ENCODE peak calls at places on chromosomes 5 and 9, in four cellular contexts. W is AG10803, I is right atrium auricular region, L is fibroblast of lung. U is an unnamed sample.

GRCh38 chr5:1505506-1506241 is 18.1 kb downstream of the LPCAT1 start:
- DNase-seq in W (peak), I (no peak), L (no peak), U (no peak)

GRCh38 chr9:20378851-20379250 is 243.4 kb downstream of the MLLT3 start:
- DNase-seq in W (no peak), I (no peak), L (no peak), U (no peak)

GRCh38 chr5:118224546-118224945 is 763.8 kb downstream of the DTWD2 start:
- DNase-seq in W (peak), I (no peak), L (peak), U (no peak)

GRCh38 chr9:6646028-6646636 is 603 bp upstream of the GLDC start:
- DNase-seq in W (no peak), I (no peak), L (no peak), U (no peak)

GRCh38 chr5:123754167-123754840 is 242.3 kb downstream of the CSNK1G3 start:
- DNase-seq in W (peak), I (no peak), L (peak), U (no peak)

GRCh38 chr5:98349251-98349989 is 424.0 kb upstream of the RGMB start:
- DNase-seq in W (peak), I (no peak), L (peak), U (no peak)

GRCh38 chr9:14373319-14373632 is 59.3 kb upstream of the NFIB start:
- DNase-seq in W (peak), I (no peak), L (peak), U (no peak)

GRCh38 chr9:115882911-115883310 is 270.7 kb upstream of the PAPPA start:
- DNase-seq in W (peak), I (no peak), L (no peak), U (no peak)

GRCh38 chr9:113638504-113638903 is 175.0 kb downstream of the RGS3 start:
- DNase-seq in W (no peak), I (no peak), L (no peak), U (no peak)

GRCh38 chr5:149611327-149611726 is 30.0 kb downstream of the ARHGEF37 start:
- DNase-seq in W (peak), I (no peak), L (peak), U (no peak)

DNA sequence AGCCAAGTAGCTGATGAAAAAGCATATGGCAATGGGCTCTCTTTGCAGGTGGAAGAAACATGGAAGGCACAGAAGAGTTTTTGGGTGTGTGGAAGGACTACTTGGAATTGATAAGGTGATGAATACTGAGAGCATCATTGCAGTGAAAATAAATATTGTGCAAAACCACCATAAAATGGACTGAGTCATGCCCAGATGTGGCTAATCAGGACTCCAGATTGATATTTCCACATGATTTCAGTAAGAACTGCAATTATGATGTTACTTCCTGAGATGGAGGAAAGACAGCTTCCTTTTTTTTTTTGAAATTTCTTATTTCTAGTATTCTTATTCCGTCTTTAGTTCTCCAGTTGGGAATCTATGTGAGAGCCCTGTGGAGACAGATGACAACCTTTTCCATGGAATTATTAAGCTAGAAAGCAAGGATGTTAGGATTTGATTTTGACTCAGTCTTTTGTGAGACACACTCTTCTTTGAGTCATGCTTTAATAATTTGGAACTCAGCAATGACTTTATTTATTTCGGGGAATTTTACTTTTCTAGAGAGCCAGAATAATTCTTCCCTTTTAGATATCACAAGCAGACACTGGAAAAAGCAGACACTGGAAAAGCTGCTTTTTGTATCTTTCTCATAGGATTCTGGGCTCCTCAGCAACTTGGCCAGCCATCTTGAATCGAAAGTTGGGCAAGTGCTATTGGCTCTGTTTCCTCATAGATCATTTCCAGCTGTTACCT is 94.2 kb upstream of the VCAN start:
- DNase-seq in W (peak), I (no peak), L (peak), U (no peak)
- H3K4me3 ChIP-seq in W (no peak), I (no peak), L (no peak), U (no peak)

DNA sequence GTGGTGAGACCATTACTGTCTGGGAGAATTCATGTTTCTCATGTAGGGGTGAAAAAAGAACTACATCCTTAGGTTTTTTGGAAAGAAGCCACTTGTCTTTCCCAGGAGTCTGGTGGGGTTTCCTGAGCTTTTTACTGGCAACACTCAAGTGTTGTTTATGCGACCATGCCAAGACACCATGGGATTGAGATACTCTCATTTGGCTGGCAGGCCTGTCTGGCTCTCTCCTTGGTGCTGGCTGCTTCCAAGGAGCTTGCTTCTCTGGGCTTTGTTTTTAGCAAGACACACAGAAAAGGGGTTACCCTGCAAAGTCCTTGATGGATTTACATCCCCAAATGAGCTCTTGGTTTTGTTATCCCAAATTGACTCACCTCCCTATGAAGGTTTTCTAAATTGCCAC is 80.9 kb upstream of the ISL1 start:
- DNase-seq in W (no peak), I (no peak), L (no peak), U (no peak)
- TF ChIP-seq CTCF in W (no peak), I (no peak), L (no peak), U (no peak)

GRCh38 chr9:546235-546634 is 295.3 kb upstream of the DMRT1 start:
- DNase-seq in W (no peak), I (no peak), L (no peak), U (no peak)
- H3K4me3 ChIP-seq in W (no peak), I (no peak), L (no peak), U (no peak)

GRCh38 chr9:109707355-109707754 is 72.6 kb upstream of the PALM2AKAP2 start:
- DNase-seq in W (no peak), I (no peak), L (no peak), U (no peak)

GRCh38 chr9:109704546-109704945 is 75.5 kb upstream of the PALM2AKAP2 start:
- DNase-seq in W (no peak), I (no peak), L (no peak), U (no peak)

GRCh38 chr9:109708507-109708945 is 71.5 kb upstream of the PALM2AKAP2 start:
- DNase-seq in W (peak), I (no peak), L (peak), U (no peak)

GRCh38 chr9:109709881-109710280 is 70.1 kb upstream of the PALM2AKAP2 start:
- DNase-seq in W (no peak), I (no peak), L (no peak), U (no peak)

DNA sequence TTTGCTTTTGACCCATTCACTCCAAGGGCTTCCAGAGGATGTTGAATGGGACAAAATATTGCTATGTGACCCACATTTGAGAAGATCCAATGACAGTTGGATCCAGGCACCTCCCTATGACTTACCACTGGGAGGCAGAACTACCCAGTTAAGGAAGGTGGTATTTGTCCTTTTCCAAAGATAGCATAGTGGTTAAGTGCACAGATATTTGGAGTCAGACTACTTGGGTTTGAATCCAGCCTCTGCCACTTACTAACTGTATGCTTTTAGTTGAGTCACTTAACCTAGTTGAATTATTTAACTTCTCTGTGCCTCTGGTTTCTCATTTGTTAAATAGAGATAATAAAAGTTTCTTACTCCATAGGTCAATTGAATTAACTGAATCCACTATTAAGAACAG is 74.5 kb upstream of the PALM2AKAP2 start:
- DNase-seq in W (peak), I (no peak), L (peak), U (no peak)
- TF ChIP-seq CTCF in W (peak), I (peak), L (no peak), U (no peak)

GRCh38 chr5:71782771-71783770 is 64.0 kb downstream of the CARTPT start:
- DNase-seq in W (peak), I (peak), L (peak), U (peak)
- H3K4me3 ChIP-seq in W (peak), I (peak), L (no peak), U (no peak)

GRCh38 chr5:15992918-15993317 is 186.7 kb downstream of the MARCHF11 start:
- DNase-seq in W (peak), I (no peak), L (peak), U (no peak)
- TF ChIP-seq CTCF in W (peak), I (no peak), L (peak), U (peak)

GRCh38 chr9:35740243-35740642 is 7.8 kb downstream of the CREB3 start:
- DNase-seq in W (no peak), I (no peak), L (no peak), U (no peak)

GRCh38 chr9:35736201-35736633 is 3.8 kb downstream of the CREB3 start:
- DNase-seq in W (peak), I (peak), L (peak), U (no peak)

GRCh38 chr9:35738186-35738585 is 5.7 kb downstream of the CREB3 start:
- DNase-seq in W (no peak), I (no peak), L (no peak), U (no peak)

GRCh38 chr9:35737143-35737542 is 4.7 kb downstream of the CREB3 start:
- DNase-seq in W (no peak), I (no peak), L (no peak), U (no peak)

GRCh38 chr9:35738924-35739323 is 6.5 kb downstream of the CREB3 start:
- DNase-seq in W (no peak), I (no peak), L (no peak), U (no peak)
- H3K4me3 ChIP-seq in W (no peak), I (no peak), L (no peak), U (no peak)

GRCh38 chr5:43008369-43009158 is 31.6 kb downstream of the ANXA2R start:
- DNase-seq in W (peak), I (peak), L (peak), U (peak)
- TF ChIP-seq CTCF in W (peak), I (peak), L (no peak), U (no peak)